ENCODE peak calls at places on chromosomes 11 and 22, in four cellular contexts. D is lower lobe of right lung, Y is mesendoderm, P is endothelial cell of umbilical vein. W is an unnamed sample. For H3K27me3, the result is how much of the 10 kb centered on the place peaks cover.

GRCh38 chr11:71519546-71519945 is 7.5 kb upstream of the KRTAP5-7 start:
- DNase-seq in D (no peak), P (no peak), Y (no peak), W (no peak)

GRCh38 chr11:66728760-66729385 is at the start of gene SPTBN2:
- DNase-seq in P (no peak), D (no peak), Y (peak), W (peak)

GRCh38 chr22:25461301-25461700 is 103.2 kb upstream of the GRK3 start:
- DNase-seq in Y (no peak), D (no peak), P (no peak), W (no peak)

GRCh38 chr22:32482708-32483107 is 8.1 kb downstream of the FBXO7 start:
- DNase-seq in P (no peak), D (no peak), Y (no peak), W (no peak)

GRCh38 chr11:122593473-122594420 is 61.8 kb upstream of the UBASH3B start:
- DNase-seq in Y (peak), D (no peak), P (no peak), W (no peak)

GRCh38 chr11:116687458-116688201 is 85.2 kb downstream of the BUD13 start:
- DNase-seq in P (no peak), D (no peak), Y (peak), W (peak)

GRCh38 chr11:82701847-82702520 is 31.7 kb downstream of the FAM181B start:
- DNase-seq in Y (peak), P (peak), D (no peak), W (peak)

GRCh38 chr11:68341557-68342458 is 29.4 kb downstream of the LRP5 start:
- DNase-seq in D (no peak), P (no peak), Y (peak), W (peak)

GRCh38 chr11:72627594-72628281 is 46.5 kb downstream of the PDE2A start:
- DNase-seq in D (no peak), P (no peak), Y (no peak), W (no peak)

GRCh38 chr11:64619811-64620285 is 28.8 kb downstream of the SLC22A12 start:
- DNase-seq in P (peak), D (no peak), Y (peak), W (peak)

GRCh38 chr22:49208768-49209252 is 618.9 kb downstream of the BRD1 start:
- DNase-seq in P (no peak), D (no peak), Y (peak), W (peak)

GRCh38 chr11:47373876-47374820 is 4.2 kb downstream of the SPI1 start:
- DNase-seq in P (peak), Y (peak), D (peak), W (peak)

GRCh38 chr11:69637956-69638871 is 2.7 kb upstream of the CCND1 start:
- DNase-seq in D (peak), Y (peak), P (peak), W (peak)

GRCh38 chr11:121153472-121153871 is 52.4 kb downstream of the TECTA start:
- DNase-seq in P (no peak), D (no peak), Y (peak), W (peak)

GRCh38 chr11:121154473-121154872 is 53.4 kb downstream of the TECTA start:
- DNase-seq in D (no peak), Y (no peak), P (no peak), W (no peak)

GRCh38 chr11:121159721-121160120 is 58.7 kb downstream of the TECTA start:
- DNase-seq in P (no peak), D (no peak), Y (no peak), W (no peak)

GRCh38 chr11:121161349-121161917 is 60.4 kb downstream of the TECTA start:
- DNase-seq in P (no peak), Y (no peak), D (no peak), W (no peak)

GRCh38 chr11:121157756-121158155 is 56.7 kb downstream of the TECTA start:
- DNase-seq in P (no peak), D (no peak), Y (no peak), W (no peak)
- H3K27me3 ChIP-seq in P (under half), D (under half), Y (under half), W (under half)

DNA sequence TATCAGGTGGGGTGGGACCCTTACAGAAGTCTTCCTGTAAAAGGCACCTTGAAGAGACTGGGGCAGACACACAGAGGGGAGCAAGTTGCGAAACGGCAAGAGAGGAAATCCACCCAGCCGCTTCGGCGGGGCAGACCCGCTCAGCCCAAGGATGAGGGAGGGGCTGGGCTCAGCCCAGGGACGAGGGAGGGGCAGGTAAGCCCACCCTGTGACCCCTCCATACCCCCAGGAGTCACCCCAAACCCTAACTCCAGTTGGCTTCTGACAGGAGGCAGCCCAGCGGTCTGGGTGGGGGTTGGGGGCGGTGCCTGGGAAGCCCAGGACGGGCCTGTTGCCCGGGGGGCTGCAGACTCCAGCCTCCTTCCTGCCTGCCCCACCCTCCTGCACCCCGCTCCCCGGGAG is 971 bp downstream of the OSBPL5 start:
- DNase-seq in Y (peak), P (no peak), D (peak), W (peak)
- H3K4me3 ChIP-seq in Y (peak), P (peak), D (peak), W (peak)

DNA sequence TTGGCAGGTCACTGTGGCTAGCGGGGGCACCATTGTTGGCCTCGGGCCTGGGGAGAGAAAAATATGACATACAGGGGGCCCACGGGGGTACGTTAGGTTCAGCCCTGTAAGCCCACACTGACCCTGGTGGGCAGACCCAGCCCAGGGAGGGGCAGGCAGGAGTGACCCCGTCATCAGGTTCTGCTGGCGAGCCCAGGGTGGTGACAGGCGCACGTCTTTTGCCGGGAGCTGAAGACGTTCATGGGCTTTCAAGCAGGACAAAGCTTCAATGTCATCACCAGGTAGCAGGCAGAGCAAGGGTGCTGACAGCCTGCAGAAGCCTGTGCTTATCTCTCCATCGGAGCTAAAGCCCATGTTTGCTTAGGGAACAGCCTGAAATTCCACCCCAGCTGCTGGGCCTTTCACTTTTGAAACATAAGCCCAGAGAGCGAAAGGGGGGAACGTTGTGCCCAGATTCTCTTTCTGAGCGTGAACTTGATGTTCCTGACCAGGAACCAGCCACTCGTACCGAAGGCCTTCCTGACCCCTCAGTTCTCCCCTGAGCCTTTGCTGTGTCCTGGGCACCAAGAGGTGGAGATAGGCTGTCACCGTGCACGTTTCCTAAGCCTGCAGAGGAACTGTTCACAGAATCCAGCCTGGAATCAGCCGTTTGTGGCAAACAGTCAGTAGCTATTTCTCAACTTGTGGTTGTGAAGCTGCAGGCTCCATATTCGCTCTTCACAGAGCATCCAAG is 74.0 kb upstream of the ATXN10 start:
- DNase-seq in Y (no peak), P (no peak), D (peak), W (no peak)
- H3K27me3 ChIP-seq in Y (under half), P (under half), D (under half), W (under half)

GRCh38 chr22:41216984-41217383 is 11.9 kb downstream of the L3MBTL2 start:
- DNase-seq in D (no peak), Y (no peak), P (no peak), W (peak)
- H3K4me3 ChIP-seq in D (peak), Y (no peak), P (no peak), W (no peak)

GRCh38 chr22:39724857-39725256 is 154.3 kb downstream of the CACNA1I start:
- DNase-seq in P (no peak), Y (no peak), D (no peak), W (no peak)
- H3K27me3 ChIP-seq in P (under half), Y (under half), D (under half), W (under half)

DNA sequence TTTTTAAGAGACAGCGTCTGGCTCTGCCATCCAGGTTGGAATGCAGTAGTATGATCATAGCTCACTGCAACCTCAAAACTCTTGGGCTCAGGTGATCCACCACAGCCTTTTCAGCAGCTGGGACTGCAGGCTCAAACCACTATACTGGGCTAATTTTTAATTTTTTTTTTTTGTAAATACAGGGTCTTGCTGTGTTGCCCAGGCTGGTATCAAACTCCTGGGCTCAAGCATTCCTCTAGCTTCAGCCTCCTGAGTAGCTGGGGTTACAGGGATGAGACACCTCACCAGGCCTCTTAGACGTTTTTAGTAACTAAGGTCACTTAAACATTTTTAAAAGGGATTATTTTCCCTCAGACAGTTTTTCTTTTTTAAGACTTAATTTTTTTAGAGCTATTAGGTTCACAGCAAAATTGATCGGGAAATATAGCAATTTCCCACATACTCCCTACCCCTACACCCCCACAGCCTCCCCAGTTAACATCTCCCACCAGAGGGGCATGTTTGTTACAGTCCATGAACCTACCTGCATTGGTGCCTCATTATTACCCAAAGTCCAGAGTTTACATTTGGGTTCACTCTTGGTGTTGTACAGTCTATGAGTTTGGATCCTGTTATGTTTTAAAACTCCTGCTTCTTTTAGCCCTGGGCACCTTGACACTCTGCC is 3.9 kb downstream of the BCR start:
- DNase-seq in P (no peak), Y (no peak), D (no peak), W (no peak)
- H3K4me3 ChIP-seq in P (peak), Y (no peak), D (peak), W (no peak)

DNA sequence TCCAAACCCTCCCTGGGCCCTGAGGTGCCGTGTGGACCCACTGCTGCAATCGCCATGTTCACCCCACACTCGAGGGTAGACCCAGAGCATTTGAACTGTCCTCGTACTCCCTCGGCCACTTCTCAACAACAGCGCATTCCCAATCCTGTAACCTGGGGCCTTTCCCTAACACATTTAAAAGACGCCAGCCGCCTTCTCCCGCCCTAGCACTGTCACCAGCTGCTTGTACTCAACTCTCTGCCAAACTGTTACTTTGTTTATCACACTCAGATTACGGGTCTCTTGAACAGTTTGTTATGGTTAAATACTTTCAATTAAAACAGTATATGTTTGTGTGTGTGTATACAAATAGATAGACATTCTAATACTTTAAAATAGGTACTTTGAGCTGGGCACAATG is 20.7 kb downstream of the CDKN1C start:
- DNase-seq in D (no peak), P (no peak), Y (no peak), W (no peak)
- H3K27me3 ChIP-seq in D (under half), P (under half), Y (half or more), W (half or more)

DNA sequence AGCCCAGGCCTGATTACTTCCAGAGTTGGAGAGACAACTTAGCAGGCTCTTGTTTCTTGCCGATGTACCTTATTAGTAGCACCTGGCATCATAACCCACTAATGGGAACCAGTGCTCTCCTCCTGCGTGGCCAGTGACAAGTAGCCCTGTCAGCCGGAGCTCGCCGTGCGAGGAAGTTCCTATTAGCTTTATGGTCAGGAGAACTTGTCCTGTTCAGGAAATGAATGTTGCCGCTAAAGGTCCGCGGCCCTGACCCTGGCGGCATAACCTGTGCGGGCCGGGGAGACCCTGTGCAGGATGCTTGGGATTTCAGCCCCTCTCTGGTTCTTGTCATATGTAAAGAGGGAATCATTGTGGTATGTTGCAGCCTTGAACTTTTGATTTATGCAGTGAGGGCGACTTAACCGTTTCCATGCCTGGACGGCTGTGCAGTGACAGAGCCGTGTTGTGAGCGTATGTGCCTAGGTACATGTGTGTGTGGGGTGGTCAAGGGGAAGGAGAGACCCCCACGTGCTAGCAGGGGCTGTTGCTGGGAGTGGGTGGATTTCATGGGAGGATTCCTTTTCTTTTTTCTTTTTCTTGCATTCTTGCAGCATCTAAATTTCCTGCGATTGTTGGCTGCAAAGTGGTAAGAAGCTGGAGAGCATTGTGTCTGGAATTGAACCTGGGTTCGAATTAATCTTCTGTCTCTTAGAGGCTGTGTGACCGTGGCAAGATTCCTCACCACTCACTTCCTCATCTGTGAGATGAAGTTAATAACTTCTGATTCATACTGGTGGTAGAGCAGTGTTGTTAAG is 15.2 kb downstream of the ZBTB16 start:
- DNase-seq in P (no peak), D (no peak), Y (no peak), W (no peak)
- H3K4me3 ChIP-seq in P (no peak), D (peak), Y (no peak), W (no peak)

GRCh38 chr22:22207845-22208564 is 36.6 kb upstream of the VPREB1 start:
- DNase-seq in Y (peak), P (peak), D (peak), W (peak)
- H3K27me3 ChIP-seq in Y (under half), P (under half), D (under half), W (half or more)